ENCODE peak calls at places on chromosome 2, in eight cellular contexts. One of them, this sample, is unnamed.
A peak's percentile ranks its signal among the peaks of the same experiment; 100 is the strongest.

GRCh38 chr2:120291464-120292311 is 39.0 kb downstream of the RALB start:
- DNase-seq in dorsolateral prefrontal cortex: no peak
- DNase-seq in glutamatergic neuron: no peak
- DNase-seq in WERI-Rb-1: no peak
- DNase-seq in RWPE2: no peak
- DNase-seq in neural progenitor cell: no peak
- DNase-seq in thoracic aorta: no peak
- DNase-seq in fibroblast of the aortic adventitia: peak; percentile 49
- DNase-seq in this sample: no peak

GRCh38 chr2:10768063-10768507 is 44.5 kb downstream of the PDIA6 start:
- DNase-seq in dorsolateral prefrontal cortex: no peak
- DNase-seq in glutamatergic neuron: no peak
- DNase-seq in WERI-Rb-1: no peak
- DNase-seq in RWPE2: no peak
- DNase-seq in neural progenitor cell: peak; percentile 55
- DNase-seq in thoracic aorta: no peak
- DNase-seq in fibroblast of the aortic adventitia: no peak
- DNase-seq in this sample: no peak

GRCh38 chr2:8893978-8894820 is 56.8 kb upstream of the KIDINS220 start:
- DNase-seq in dorsolateral prefrontal cortex: no peak
- DNase-seq in glutamatergic neuron: no peak
- DNase-seq in WERI-Rb-1: no peak
- DNase-seq in RWPE2: no peak
- DNase-seq in neural progenitor cell: no peak
- DNase-seq in thoracic aorta: no peak
- DNase-seq in fibroblast of the aortic adventitia: no peak
- DNase-seq in this sample: no peak

GRCh38 chr2:7567646-7568045 is 650.4 kb downstream of the RNF144A start:
- DNase-seq in dorsolateral prefrontal cortex: no peak
- DNase-seq in glutamatergic neuron: no peak
- DNase-seq in WERI-Rb-1: no peak
- DNase-seq in RWPE2: no peak
- DNase-seq in neural progenitor cell: no peak
- DNase-seq in thoracic aorta: no peak
- DNase-seq in fibroblast of the aortic adventitia: no peak
- DNase-seq in this sample: no peak

GRCh38 chr2:74597456-74597855 is 42.9 kb downstream of the DOK1 start:
- DNase-seq in dorsolateral prefrontal cortex: no peak
- DNase-seq in glutamatergic neuron: peak; percentile 24
- DNase-seq in WERI-Rb-1: no peak
- DNase-seq in RWPE2: no peak
- DNase-seq in neural progenitor cell: no peak
- DNase-seq in thoracic aorta: no peak
- DNase-seq in fibroblast of the aortic adventitia: peak; percentile 11
- DNase-seq in this sample: no peak

GRCh38 chr2:36214682-36215081 is 140.9 kb upstream of the CRIM1 start:
- DNase-seq in dorsolateral prefrontal cortex: no peak
- DNase-seq in glutamatergic neuron: no peak
- DNase-seq in WERI-Rb-1: no peak
- DNase-seq in RWPE2: no peak
- DNase-seq in neural progenitor cell: peak; percentile 43
- DNase-seq in thoracic aorta: no peak
- DNase-seq in fibroblast of the aortic adventitia: no peak
- DNase-seq in this sample: peak; percentile 13

GRCh38 chr2:223989206-223989859 is 32.1 kb downstream of the MRPL44 start:
- DNase-seq in dorsolateral prefrontal cortex: no peak
- DNase-seq in glutamatergic neuron: no peak
- DNase-seq in WERI-Rb-1: no peak
- DNase-seq in RWPE2: no peak
- DNase-seq in neural progenitor cell: peak; percentile 58
- DNase-seq in thoracic aorta: no peak
- DNase-seq in fibroblast of the aortic adventitia: no peak
- DNase-seq in this sample: no peak

GRCh38 chr2:24015562-24016375 is 5.9 kb downstream of the MFSD2B start:
- DNase-seq in dorsolateral prefrontal cortex: no peak
- DNase-seq in glutamatergic neuron: no peak
- DNase-seq in WERI-Rb-1: no peak
- DNase-seq in RWPE2: peak; percentile 78
- DNase-seq in neural progenitor cell: no peak
- DNase-seq in thoracic aorta: no peak
- DNase-seq in fibroblast of the aortic adventitia: peak; percentile 70
- DNase-seq in this sample: no peak

GRCh38 chr2:231272961-231273360 is 74.5 kb downstream of the ARMC9 start:
- DNase-seq in dorsolateral prefrontal cortex: no peak
- DNase-seq in glutamatergic neuron: no peak
- DNase-seq in WERI-Rb-1: no peak
- DNase-seq in RWPE2: no peak
- DNase-seq in neural progenitor cell: no peak
- DNase-seq in thoracic aorta: no peak
- DNase-seq in fibroblast of the aortic adventitia: no peak
- DNase-seq in this sample: no peak

GRCh38 chr2:67169417-67170140 is 227.6 kb upstream of the ETAA1 start:
- DNase-seq in dorsolateral prefrontal cortex: no peak
- DNase-seq in glutamatergic neuron: no peak
- DNase-seq in WERI-Rb-1: no peak
- DNase-seq in RWPE2: no peak
- DNase-seq in neural progenitor cell: no peak
- DNase-seq in thoracic aorta: no peak
- DNase-seq in fibroblast of the aortic adventitia: no peak
- DNase-seq in this sample: no peak

GRCh38 chr2:40877734-40878288 is 425.9 kb upstream of the SLC8A1 start:
- DNase-seq in dorsolateral prefrontal cortex: no peak
- DNase-seq in glutamatergic neuron: no peak
- DNase-seq in WERI-Rb-1: no peak
- DNase-seq in RWPE2: no peak
- DNase-seq in neural progenitor cell: no peak
- DNase-seq in thoracic aorta: no peak
- DNase-seq in fibroblast of the aortic adventitia: no peak
- DNase-seq in this sample: no peak

GRCh38 chr2:40874380-40874779 is 422.5 kb upstream of the SLC8A1 start:
- DNase-seq in dorsolateral prefrontal cortex: no peak
- DNase-seq in glutamatergic neuron: no peak
- DNase-seq in WERI-Rb-1: no peak
- DNase-seq in RWPE2: no peak
- DNase-seq in neural progenitor cell: no peak
- DNase-seq in thoracic aorta: no peak
- DNase-seq in fibroblast of the aortic adventitia: no peak
- DNase-seq in this sample: no peak

DNA sequence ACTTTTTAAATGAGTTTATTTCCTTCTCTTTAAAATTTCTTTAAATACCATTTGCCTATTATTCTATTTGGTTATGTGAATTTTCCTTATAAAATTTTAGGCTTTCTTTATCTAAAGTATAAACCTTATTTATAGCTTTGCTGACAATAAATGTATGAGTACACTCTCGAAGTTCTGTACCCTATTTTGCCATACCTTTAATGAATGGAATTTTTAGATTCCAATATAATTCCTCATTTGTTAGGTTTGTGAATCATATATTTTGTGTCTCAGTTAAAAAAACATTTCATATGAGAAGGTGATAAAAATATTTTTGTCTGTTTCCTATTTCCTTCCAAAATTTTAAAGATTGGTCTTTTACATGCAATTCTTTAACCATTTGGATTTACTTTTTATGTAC is 427.4 kb upstream of the SLC8A1 start:
- DNase-seq in dorsolateral prefrontal cortex: no peak
- DNase-seq in glutamatergic neuron: no peak
- DNase-seq in WERI-Rb-1: no peak
- DNase-seq in RWPE2: no peak
- DNase-seq in neural progenitor cell: no peak
- DNase-seq in thoracic aorta: no peak
- DNase-seq in fibroblast of the aortic adventitia: no peak
- DNase-seq in this sample: no peak
- TF ChIP-seq CTCF in dorsolateral prefrontal cortex: no peak
- TF ChIP-seq CTCF in glutamatergic neuron: no peak
- TF ChIP-seq CTCF in WERI-Rb-1: no peak
- TF ChIP-seq CTCF in RWPE2: no peak
- TF ChIP-seq CTCF in neural progenitor cell: no peak
- TF ChIP-seq CTCF in thoracic aorta: no peak
- TF ChIP-seq CTCF in fibroblast of the aortic adventitia: no peak
- TF ChIP-seq CTCF in this sample: no peak

GRCh38 chr2:132573444-132574007 is 96.5 kb downstream of the LYPD1 start:
- DNase-seq in dorsolateral prefrontal cortex: no peak
- DNase-seq in glutamatergic neuron: no peak
- DNase-seq in WERI-Rb-1: no peak
- DNase-seq in RWPE2: no peak
- DNase-seq in neural progenitor cell: no peak
- DNase-seq in thoracic aorta: no peak
- DNase-seq in fibroblast of the aortic adventitia: no peak
- DNase-seq in this sample: no peak
- TF ChIP-seq CTCF in dorsolateral prefrontal cortex: no peak
- TF ChIP-seq CTCF in glutamatergic neuron: no peak
- TF ChIP-seq CTCF in WERI-Rb-1: no peak
- TF ChIP-seq CTCF in RWPE2: no peak
- TF ChIP-seq CTCF in neural progenitor cell: no peak
- TF ChIP-seq CTCF in thoracic aorta: no peak
- TF ChIP-seq CTCF in fibroblast of the aortic adventitia: no peak
- TF ChIP-seq CTCF in this sample: no peak

GRCh38 chr2:174636979-174637378 is 39.4 kb upstream of the WIPF1 start:
- DNase-seq in dorsolateral prefrontal cortex: no peak
- DNase-seq in glutamatergic neuron: no peak
- DNase-seq in WERI-Rb-1: no peak
- DNase-seq in RWPE2: no peak
- DNase-seq in neural progenitor cell: no peak
- DNase-seq in thoracic aorta: no peak
- DNase-seq in fibroblast of the aortic adventitia: no peak
- DNase-seq in this sample: no peak
- TF ChIP-seq CTCF in dorsolateral prefrontal cortex: no peak
- TF ChIP-seq CTCF in glutamatergic neuron: peak; percentile 13
- TF ChIP-seq CTCF in WERI-Rb-1: no peak
- TF ChIP-seq CTCF in RWPE2: no peak
- TF ChIP-seq CTCF in neural progenitor cell: no peak
- TF ChIP-seq CTCF in thoracic aorta: no peak
- TF ChIP-seq CTCF in fibroblast of the aortic adventitia: peak; percentile 16
- TF ChIP-seq CTCF in this sample: no peak

GRCh38 chr2:177147093-177147694 is 65.4 kb upstream of the HNRNPA3 start:
- DNase-seq in dorsolateral prefrontal cortex: no peak
- DNase-seq in glutamatergic neuron: no peak
- DNase-seq in WERI-Rb-1: no peak
- DNase-seq in RWPE2: no peak
- DNase-seq in neural progenitor cell: peak; percentile 48
- DNase-seq in thoracic aorta: no peak
- DNase-seq in fibroblast of the aortic adventitia: peak; percentile 75
- DNase-seq in this sample: no peak

GRCh38 chr2:177138823-177139222 is 73.8 kb upstream of the HNRNPA3 start:
- DNase-seq in dorsolateral prefrontal cortex: no peak
- DNase-seq in glutamatergic neuron: no peak
- DNase-seq in WERI-Rb-1: no peak
- DNase-seq in RWPE2: no peak
- DNase-seq in neural progenitor cell: no peak
- DNase-seq in thoracic aorta: no peak
- DNase-seq in fibroblast of the aortic adventitia: no peak
- DNase-seq in this sample: no peak

GRCh38 chr2:177147834-177148233 is 64.8 kb upstream of the HNRNPA3 start:
- DNase-seq in dorsolateral prefrontal cortex: no peak
- DNase-seq in glutamatergic neuron: no peak
- DNase-seq in WERI-Rb-1: peak; percentile 28
- DNase-seq in RWPE2: no peak
- DNase-seq in neural progenitor cell: peak; percentile 57
- DNase-seq in thoracic aorta: no peak
- DNase-seq in fibroblast of the aortic adventitia: no peak
- DNase-seq in this sample: no peak

GRCh38 chr2:177148477-177149154 is 64.0 kb upstream of the HNRNPA3 start:
- DNase-seq in dorsolateral prefrontal cortex: peak; percentile 66
- DNase-seq in glutamatergic neuron: peak; percentile 91
- DNase-seq in WERI-Rb-1: peak; percentile 91
- DNase-seq in RWPE2: no peak
- DNase-seq in neural progenitor cell: peak; percentile 90
- DNase-seq in thoracic aorta: peak; percentile 12
- DNase-seq in fibroblast of the aortic adventitia: peak; percentile 68
- DNase-seq in this sample: peak; percentile 90

GRCh38 chr2:177143444-177143843 is 69.2 kb upstream of the HNRNPA3 start:
- DNase-seq in dorsolateral prefrontal cortex: no peak
- DNase-seq in glutamatergic neuron: no peak
- DNase-seq in WERI-Rb-1: no peak
- DNase-seq in RWPE2: no peak
- DNase-seq in neural progenitor cell: peak; percentile 41
- DNase-seq in thoracic aorta: no peak
- DNase-seq in fibroblast of the aortic adventitia: peak; percentile 43
- DNase-seq in this sample: no peak
- TF ChIP-seq CTCF in dorsolateral prefrontal cortex: no peak
- TF ChIP-seq CTCF in glutamatergic neuron: no peak
- TF ChIP-seq CTCF in WERI-Rb-1: no peak
- TF ChIP-seq CTCF in RWPE2: no peak
- TF ChIP-seq CTCF in neural progenitor cell: no peak
- TF ChIP-seq CTCF in thoracic aorta: no peak
- TF ChIP-seq CTCF in fibroblast of the aortic adventitia: no peak
- TF ChIP-seq CTCF in this sample: no peak

GRCh38 chr2:239267411-239267941 is 133.3 kb downstream of the HDAC4 start:
- DNase-seq in dorsolateral prefrontal cortex: peak; percentile 57
- DNase-seq in glutamatergic neuron: peak; percentile 22
- DNase-seq in WERI-Rb-1: no peak
- DNase-seq in RWPE2: peak; percentile 65
- DNase-seq in neural progenitor cell: peak; percentile 55
- DNase-seq in thoracic aorta: no peak
- DNase-seq in fibroblast of the aortic adventitia: peak; percentile 90
- DNase-seq in this sample: no peak

GRCh38 chr2:239269173-239269865 is 131.5 kb downstream of the HDAC4 start:
- DNase-seq in dorsolateral prefrontal cortex: peak; percentile 18
- DNase-seq in glutamatergic neuron: no peak
- DNase-seq in WERI-Rb-1: no peak
- DNase-seq in RWPE2: no peak
- DNase-seq in neural progenitor cell: no peak
- DNase-seq in thoracic aorta: no peak
- DNase-seq in fibroblast of the aortic adventitia: no peak
- DNase-seq in this sample: no peak

GRCh38 chr2:239268082-239268481 is 132.7 kb downstream of the HDAC4 start:
- DNase-seq in dorsolateral prefrontal cortex: peak; percentile 32
- DNase-seq in glutamatergic neuron: no peak
- DNase-seq in WERI-Rb-1: no peak
- DNase-seq in RWPE2: no peak
- DNase-seq in neural progenitor cell: no peak
- DNase-seq in thoracic aorta: no peak
- DNase-seq in fibroblast of the aortic adventitia: no peak
- DNase-seq in this sample: no peak

GRCh38 chr2:239269959-239270358 is 130.9 kb downstream of the HDAC4 start:
- DNase-seq in dorsolateral prefrontal cortex: peak; percentile 20
- DNase-seq in glutamatergic neuron: no peak
- DNase-seq in WERI-Rb-1: no peak
- DNase-seq in RWPE2: no peak
- DNase-seq in neural progenitor cell: no peak
- DNase-seq in thoracic aorta: no peak
- DNase-seq in fibroblast of the aortic adventitia: no peak
- DNase-seq in this sample: no peak

DNA sequence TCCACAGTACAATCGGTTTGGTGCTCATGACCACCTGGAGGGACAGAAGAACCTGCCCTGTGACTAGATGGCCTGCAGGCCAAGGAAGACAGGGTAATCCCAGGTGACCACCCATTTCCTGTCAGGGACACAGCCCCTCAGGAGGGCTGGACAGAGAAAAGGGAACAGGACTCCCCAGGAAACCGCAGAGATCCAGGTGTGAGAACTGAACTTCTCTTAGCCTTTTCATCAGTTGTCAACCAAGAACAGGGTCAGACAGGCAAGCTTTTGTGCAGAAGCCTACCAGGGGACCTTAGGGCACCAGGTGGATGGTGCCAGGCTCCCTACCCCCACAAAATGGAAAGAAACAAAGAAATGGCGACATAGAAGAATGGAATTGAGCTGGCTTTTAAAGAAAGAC is 132.3 kb downstream of the HDAC4 start:
- DNase-seq in dorsolateral prefrontal cortex: no peak
- DNase-seq in glutamatergic neuron: no peak
- DNase-seq in WERI-Rb-1: no peak
- DNase-seq in RWPE2: no peak
- DNase-seq in neural progenitor cell: no peak
- DNase-seq in thoracic aorta: no peak
- DNase-seq in fibroblast of the aortic adventitia: no peak
- DNase-seq in this sample: no peak
- TF ChIP-seq CTCF in dorsolateral prefrontal cortex: no peak
- TF ChIP-seq CTCF in glutamatergic neuron: no peak
- TF ChIP-seq CTCF in WERI-Rb-1: no peak
- TF ChIP-seq CTCF in RWPE2: no peak
- TF ChIP-seq CTCF in neural progenitor cell: no peak
- TF ChIP-seq CTCF in thoracic aorta: no peak
- TF ChIP-seq CTCF in fibroblast of the aortic adventitia: no peak
- TF ChIP-seq CTCF in this sample: no peak

This sample was measured in nephron progenitor cell.